ENCODE peak calls at places on chromosomes 6 and 20, in five cellular contexts. One of them, this sample, is unnamed.
A peak's percentile ranks its signal among the peaks of the same experiment; 100 is the strongest.

GRCh38 chr20:50879649-50880550 is 51.3 kb downstream of the ADNP start:
- DNase-seq in T-helper 1 cell: no peak
- DNase-seq in RWPE1: no peak
- DNase-seq in SIG-M5: no peak
- DNase-seq in Caki2: no peak
- DNase-seq in this sample: no peak

GRCh38 chr20:17083738-17084137 is 143.1 kb upstream of the PCSK2 start:
- DNase-seq in Caki2: peak; percentile 39
- DNase-seq in SIG-M5: no peak
- DNase-seq in RWPE1: no peak
- DNase-seq in T-helper 1 cell: no peak
- DNase-seq in this sample: no peak

GRCh38 chr20:19809487-19809886 is 51.4 kb downstream of the RIN2 start:
- DNase-seq in T-helper 1 cell: no peak
- DNase-seq in SIG-M5: no peak
- DNase-seq in Caki2: no peak
- DNase-seq in RWPE1: no peak
- DNase-seq in this sample: no peak

GRCh38 chr20:63121246-63121645 is 94.7 kb downstream of the YTHDF1 start:
- DNase-seq in Caki2: no peak
- DNase-seq in SIG-M5: no peak
- DNase-seq in T-helper 1 cell: no peak
- DNase-seq in RWPE1: no peak
- DNase-seq in this sample: no peak

GRCh38 chr6:82783587-82784253 is 281.9 kb downstream of the UBE3D start:
- DNase-seq in Caki2: no peak
- DNase-seq in T-helper 1 cell: no peak
- DNase-seq in SIG-M5: no peak
- DNase-seq in RWPE1: no peak
- DNase-seq in this sample: no peak

GRCh38 chr6:27468334-27468733 is 4.6 kb downstream of the ZNF184 start:
- DNase-seq in RWPE1: no peak
- DNase-seq in Caki2: no peak
- DNase-seq in T-helper 1 cell: no peak
- DNase-seq in SIG-M5: no peak
- DNase-seq in this sample: no peak

GRCh38 chr20:22288156-22288555 is 296.2 kb downstream of the FOXA2 start:
- DNase-seq in RWPE1: no peak
- DNase-seq in SIG-M5: no peak
- DNase-seq in T-helper 1 cell: no peak
- DNase-seq in Caki2: no peak
- DNase-seq in this sample: no peak

GRCh38 chr6:7151381-7151780 is 43.6 kb downstream of the RREB1 start:
- DNase-seq in Caki2: no peak
- DNase-seq in T-helper 1 cell: no peak
- DNase-seq in RWPE1: no peak
- DNase-seq in SIG-M5: no peak
- DNase-seq in this sample: no peak

GRCh38 chr20:64049060-64049886 is at the start of gene SOX18:
- DNase-seq in T-helper 1 cell: no peak
- DNase-seq in Caki2: no peak
- DNase-seq in RWPE1: no peak
- DNase-seq in SIG-M5: no peak
- DNase-seq in this sample: no peak

GRCh38 chr6:56899311-56899710 is 55.6 kb upstream of the BEND6 start:
- DNase-seq in SIG-M5: no peak
- DNase-seq in Caki2: no peak
- DNase-seq in T-helper 1 cell: no peak
- DNase-seq in RWPE1: no peak
- DNase-seq in this sample: no peak

GRCh38 chr6:44363377-44363926 is 21.0 kb downstream of the SPATS1 start:
- DNase-seq in RWPE1: no peak
- DNase-seq in T-helper 1 cell: no peak
- DNase-seq in SIG-M5: no peak
- DNase-seq in Caki2: no peak
- DNase-seq in this sample: no peak

GRCh38 chr20:36951198-36951976 is at the start of gene SAMHD1:
- DNase-seq in SIG-M5: peak; percentile 65
- DNase-seq in T-helper 1 cell: peak; percentile 82
- DNase-seq in RWPE1: peak; percentile 100
- DNase-seq in Caki2: peak; percentile 93
- DNase-seq in this sample: peak; percentile 91

GRCh38 chr6:150894935-150895686 is 29.6 kb downstream of the MTHFD1L start:
- DNase-seq in RWPE1: peak; percentile 22
- DNase-seq in Caki2: no peak
- DNase-seq in T-helper 1 cell: peak; percentile 6
- DNase-seq in SIG-M5: no peak
- DNase-seq in this sample: no peak

This sample was measured in HS-5.